ENCODE peak calls at places on chromosomes 13 and 19, in four cellular contexts. Q is skeletal muscle cell, M is GM12865, N is AG09309. U is an unnamed sample.

GRCh38 chr19:13765395-13766094 is 1.2 kb downstream of the MRI1 start:
- DNase-seq in N (no peak), Q (no peak), M (no peak), U (no peak)

GRCh38 chr19:1673645-1674292 is 21.4 kb upstream of the TCF3 start:
- DNase-seq in Q (no peak), M (no peak), N (no peak), U (no peak)

GRCh38 chr13:30037766-30038165 is 187.3 kb upstream of the UBL3 start:
- DNase-seq in M (no peak), Q (peak), N (peak), U (no peak)

GRCh38 chr13:40346592-40346991 is 319.8 kb downstream of the FOXO1 start:
- DNase-seq in M (no peak), Q (no peak), N (no peak), U (no peak)

GRCh38 chr19:50357178-50358100 is 8.0 kb downstream of the NAPSA start:
- DNase-seq in N (no peak), M (peak), Q (no peak), U (peak)

GRCh38 chr13:46751811-46752635 is 44.9 kb downstream of the ESD start:
- DNase-seq in N (peak), Q (no peak), M (peak), U (peak)

GRCh38 chr13:92436927-92437326 is 789.7 kb upstream of the GPC6 start:
- DNase-seq in M (no peak), N (no peak), Q (no peak), U (no peak)

GRCh38 chr19:45577111-45577905 is 7.3 kb downstream of the OPA3 start:
- DNase-seq in Q (peak), N (peak), M (peak), U (peak)

GRCh38 chr13:113748101-113748861 is 10.7 kb upstream of the TMEM255B start:
- DNase-seq in Q (no peak), N (no peak), M (no peak), U (no peak)

GRCh38 chr19:49064029-49064629 is 489 bp downstream of the NTF4 start:
- DNase-seq in N (no peak), M (no peak), Q (no peak), U (no peak)

DNA sequence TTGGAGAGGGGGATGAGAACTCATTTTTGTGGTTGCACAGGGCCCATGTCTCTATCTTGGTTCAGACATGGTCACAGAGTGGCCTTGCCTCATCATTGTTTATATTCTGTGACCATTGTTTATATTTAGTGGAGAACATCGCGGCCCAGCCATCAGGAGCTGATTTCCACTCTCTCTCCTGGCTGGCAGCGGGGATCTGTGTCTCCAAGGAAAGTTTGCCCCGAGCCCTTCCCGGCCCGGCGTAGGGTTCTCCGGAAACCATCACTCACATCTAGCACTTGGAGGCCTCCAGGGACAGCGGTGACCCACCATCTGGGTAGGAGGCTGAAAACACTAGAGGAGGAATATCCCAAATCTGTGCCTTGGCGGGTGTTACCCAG is 822 bp upstream of the ZNF358 start:
- DNase-seq in M (no peak), N (no peak), Q (no peak), U (no peak)
- H3K4me3 ChIP-seq in M (no peak), N (no peak), Q (no peak), U (no peak)

GRCh38 chr19:51396175-51396574 is 5.8 kb upstream of the C19orf84 start:
- DNase-seq in Q (no peak), M (no peak), N (no peak), U (no peak)

GRCh38 chr19:51398096-51398704 is 7.8 kb upstream of the C19orf84 start:
- DNase-seq in M (peak), N (no peak), Q (no peak), U (peak)

GRCh38 chr19:51407631-51408131 is 9.8 kb downstream of the SIGLEC10 start:
- DNase-seq in Q (no peak), N (no peak), M (peak), U (peak)

GRCh38 chr19:51402117-51402516 is 11.7 kb upstream of the C19orf84 start:
- DNase-seq in N (no peak), Q (no peak), M (no peak), U (no peak)
- H3K4me3 ChIP-seq in N (no peak), Q (no peak), M (no peak), U (no peak)

GRCh38 chr13:79485014-79485441 is 4.1 kb downstream of the NDFIP2 start:
- DNase-seq in M (no peak), Q (peak), N (peak), U (peak)
- H3K4me3 ChIP-seq in M (no peak), Q (no peak), N (no peak), U (no peak)

GRCh38 chr13:78334059-78334458 is 269.3 kb downstream of the POU4F1 start:
- DNase-seq in N (no peak), M (no peak), Q (no peak), U (no peak)

GRCh38 chr13:78341032-78341431 is 262.3 kb downstream of the POU4F1 start:
- DNase-seq in N (no peak), M (peak), Q (no peak), U (no peak)

DNA sequence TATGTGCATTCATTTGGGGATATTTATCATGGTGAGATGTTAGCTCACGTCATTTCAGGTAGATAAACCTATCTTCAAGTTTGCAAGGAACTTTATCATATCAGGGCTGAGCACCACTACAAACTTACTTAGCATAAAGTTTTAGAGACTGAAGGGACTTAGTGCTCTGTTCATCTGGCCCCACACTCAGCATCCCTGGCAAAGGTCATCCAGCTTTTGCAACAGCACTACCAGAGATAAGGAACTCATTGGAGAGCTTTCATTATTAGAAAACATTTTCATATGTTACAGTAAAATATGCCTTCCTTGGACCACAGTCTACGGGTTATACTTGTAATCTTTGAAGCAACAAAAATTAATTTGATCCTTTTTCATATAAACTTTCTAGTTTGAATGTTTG is 263.4 kb downstream of the POU4F1 start:
- DNase-seq in Q (no peak), M (no peak), N (no peak), U (no peak)
- H3K4me3 ChIP-seq in Q (no peak), M (no peak), N (no peak), U (no peak)

DNA sequence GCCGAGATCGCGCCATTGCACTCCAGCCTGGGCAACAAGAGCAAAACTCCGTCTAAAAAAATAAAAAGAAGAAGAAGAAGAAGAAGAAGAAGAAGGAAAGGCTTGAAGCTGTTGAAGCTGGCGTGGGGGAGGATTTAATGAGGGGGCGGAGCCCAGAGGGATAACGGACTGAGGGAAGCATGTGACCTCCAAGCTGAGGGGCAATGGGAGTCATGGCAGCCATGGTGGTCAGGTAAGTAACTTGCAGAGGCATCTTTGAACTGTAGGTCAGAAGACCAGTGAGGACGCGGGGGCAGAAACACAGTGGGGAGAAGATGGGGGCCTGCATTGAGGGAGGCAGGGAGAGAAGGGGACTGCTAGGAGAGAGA is 13.3 kb downstream of the TMEM160 start:
- DNase-seq in N (no peak), M (peak), Q (no peak), U (peak)
- H3K4me3 ChIP-seq in N (peak), M (peak), Q (peak), U (no peak)

GRCh38 chr19:55005684-55006488 is 32.2 kb downstream of the GP6 start:
- DNase-seq in N (no peak), M (peak), Q (peak), U (peak)
- H3K4me3 ChIP-seq in N (no peak), M (peak), Q (peak), U (no peak)

GRCh38 chr19:44207126-44207803 is 5.1 kb upstream of the ZNF227 start:
- DNase-seq in N (peak), M (peak), Q (peak), U (peak)

GRCh38 chr19:44212865-44213346 is 574 bp downstream of the ZNF227 start:
- DNase-seq in N (no peak), M (peak), Q (no peak), U (no peak)

DNA sequence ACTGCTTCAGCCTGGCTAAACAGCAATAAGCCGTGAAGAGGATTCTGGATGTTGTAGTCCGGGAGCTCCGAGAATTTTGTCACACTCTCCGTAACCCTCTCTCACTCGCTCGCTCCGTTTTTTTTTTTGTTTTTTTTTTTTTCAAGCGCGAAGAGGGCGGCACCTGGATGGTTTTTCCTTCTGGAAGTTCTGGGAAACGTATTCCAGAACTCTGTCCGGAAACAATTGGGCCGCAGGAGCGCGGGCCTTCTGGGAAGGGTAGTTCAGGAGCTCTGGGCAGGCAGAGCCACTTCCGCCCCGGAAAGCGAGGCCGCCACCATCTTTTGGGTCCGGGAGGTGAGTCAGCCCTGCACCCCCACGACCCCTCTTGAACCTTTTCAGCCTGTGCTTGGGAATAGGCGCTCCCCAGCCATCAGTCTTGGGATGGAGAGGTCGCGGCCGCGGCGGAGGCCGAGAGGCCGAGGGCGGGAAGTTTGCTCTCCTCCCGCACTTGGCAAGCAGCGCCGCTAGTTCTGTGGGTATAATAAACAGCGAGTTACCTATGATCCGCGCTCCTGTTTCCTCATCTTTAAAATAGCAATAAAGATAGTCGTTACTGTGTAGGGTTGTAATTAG is at the start of gene ZNF227:
- DNase-seq in M (peak), N (peak), Q (peak), U (peak)
- H3K4me3 ChIP-seq in M (peak), N (peak), Q (peak), U (peak)

DNA sequence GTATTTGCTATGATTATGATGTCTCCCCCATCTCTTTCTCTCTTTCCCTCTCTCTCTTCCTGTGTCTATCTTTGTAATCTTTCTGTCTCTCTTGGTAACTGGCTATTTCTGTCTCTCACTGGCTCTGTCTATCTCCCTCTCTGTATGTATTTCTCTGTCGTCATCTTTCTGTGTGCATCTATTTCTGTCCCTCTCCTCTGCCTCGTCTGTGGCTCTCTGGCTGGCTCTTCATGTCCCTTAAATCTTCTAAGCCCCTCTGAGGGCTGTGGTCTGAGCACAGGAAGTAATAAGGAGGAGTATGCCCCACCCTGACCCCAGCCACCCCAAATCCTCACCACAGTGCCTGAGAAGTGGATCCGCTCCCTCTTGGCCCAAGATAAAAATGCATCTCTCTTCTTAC is 104.4 kb downstream of the DNAJC15 start:
- DNase-seq in N (no peak), M (peak), Q (no peak), U (no peak)
- H3K4me3 ChIP-seq in N (no peak), M (peak), Q (no peak), U (no peak)

GRCh38 chr19:39405261-39405912 is 1.3 kb upstream of the ZFP36 start:
- DNase-seq in M (no peak), N (no peak), Q (no peak), U (peak)
- H3K4me3 ChIP-seq in M (peak), N (no peak), Q (no peak), U (peak)

GRCh38 chr19:43538922-43539321 is 5.9 kb downstream of the ZNF575 start:
- DNase-seq in M (no peak), N (no peak), Q (no peak), U (no peak)
- H3K4me3 ChIP-seq in M (no peak), N (no peak), Q (no peak), U (no peak)

U was measured in small intestine.